ENCODE peak calls at places on chromosome 1, in eight cellular contexts. W, J, O, E, D, N, Y and H are unnamed samples.

GRCh38 chr1:17113973-17114372 is 5.3 kb downstream of the PADI2 start:
- DNase-seq in W (no peak), J (no peak), O (no peak), E (no peak), D (no peak), N (no peak), Y (no peak), H (no peak)

GRCh38 chr1:157626099-157626498 is 28.2 kb upstream of the FCRL4 start:
- DNase-seq in W (no peak), J (no peak), O (peak; percentile 71), E (no peak), D (no peak), N (no peak), Y (no peak), H (peak; percentile 38)

GRCh38 chr1:30756545-30757195 is 904 bp downstream of the LAPTM5 start:
- DNase-seq in W (peak; percentile 87), J (peak; percentile 75), O (peak; percentile 76), E (no peak), D (peak; percentile 68), N (peak; percentile 44), Y (peak; percentile 57), H (no peak)

GRCh38 chr1:100502052-100502792 is 35.7 kb upstream of the GPR88 start:
- DNase-seq in W (peak; percentile 60), J (no peak), O (no peak), E (no peak), D (no peak), N (no peak), Y (no peak), H (no peak)

GRCh38 chr1:41484881-41485280 is 398 bp upstream of the EDN2 start:
- DNase-seq in W (no peak), J (no peak), O (no peak), E (no peak), D (no peak), N (no peak), Y (no peak), H (no peak)

GRCh38 chr1:43238104-43238503 is 31.7 kb upstream of the TMEM125 start:
- DNase-seq in W (peak; percentile 62), J (peak; percentile 68), O (peak; percentile 72), E (peak; percentile 64), D (peak; percentile 65), N (no peak), Y (no peak), H (peak; percentile 49)

GRCh38 chr1:198492872-198493271 is 47.6 kb downstream of the ATP6V1G3 start:
- DNase-seq in W (peak; percentile 87), J (no peak), O (no peak), E (no peak), D (peak; percentile 92), N (no peak), Y (peak; percentile 89), H (no peak)

GRCh38 chr1:1627842-1628655 is 3.9 kb upstream of the MMP23B start:
- DNase-seq in W (no peak), J (no peak), O (peak; percentile 9), E (no peak), D (no peak), N (no peak), Y (no peak), H (no peak)

GRCh38 chr1:116370186-116370585 is 2.9 kb upstream of the ATP1A1 start:
- DNase-seq in W (no peak), J (no peak), O (no peak), E (no peak), D (no peak), N (no peak), Y (no peak), H (no peak)

GRCh38 chr1:46489638-46490602 is at the start of gene DMBX1:
- DNase-seq in W (peak; percentile 11), J (peak; percentile 32), O (peak; percentile 33), E (no peak), D (no peak), N (no peak), Y (no peak), H (peak; percentile 80)

GRCh38 chr1:165129568-165130164 is 226.8 kb downstream of the LMX1A start:
- DNase-seq in W (peak; percentile 50), J (peak; percentile 35), O (peak; percentile 56), E (peak; percentile 82), D (peak; percentile 36), N (no peak), Y (no peak), H (peak; percentile 33)

GRCh38 chr1:21815724-21816311 is 3.8 kb downstream of the LDLRAD2 start:
- DNase-seq in W (no peak), J (peak; percentile 41), O (no peak), E (no peak), D (no peak), N (no peak), Y (no peak), H (peak; percentile 27)

GRCh38 chr1:235075121-235075954 is 53.3 kb downstream of the TOMM20 start:
- DNase-seq in W (peak; percentile 90), J (peak; percentile 71), O (peak; percentile 96), E (no peak), D (peak; percentile 88), N (no peak), Y (peak; percentile 71), H (peak; percentile 75)

GRCh38 chr1:155872527-155872926 is 13.2 kb downstream of the SYT11 start:
- DNase-seq in W (no peak), J (no peak), O (no peak), E (no peak), D (no peak), N (no peak), Y (no peak), H (no peak)